ENCODE peak calls at places on chromosomes 13 and 19, in five cellular contexts. Q is activated naive CD8-positive, alpha-beta T cell treated with anti-CD3 and anti-CD28 coated beads, Interleukin-2, amount 10 ng/mL, durations not matched to agents 7 days and 5 days; W is GM04504; K is NCI-H460; N is NCI-H524 treated with DMSO at 0.1 percent for 48 hours. S is an unnamed sample.

GRCh38 chr19:9528757-9529336 is 9.6 kb downstream of the ZNF426 start:
- DNase-seq in Q (no peak), W (no peak), K (no peak), N (no peak), S (no peak)

GRCh38 chr19:13646758-13647157 is 117.6 kb upstream of the MRI1 start:
- DNase-seq in Q (no peak), W (no peak), K (no peak), N (no peak), S (no peak)

GRCh38 chr19:33887891-33888290 is 91.2 kb downstream of the KCTD15 start:
- DNase-seq in Q (no peak), W (no peak), K (no peak), N (no peak), S (no peak)

GRCh38 chr13:51803018-51803417 is 945 bp downstream of the DHRS12 start:
- DNase-seq in Q (peak; percentile 50), W (no peak), K (no peak), N (no peak), S (peak; percentile 38)

GRCh38 chr13:108597943-108598342 is 31.5 kb upstream of the MYO16 start:
- DNase-seq in Q (no peak), W (no peak), K (no peak), N (no peak), S (no peak)

GRCh38 chr19:12485571-12485970 is 955 bp upstream of the ZNF709 start:
- DNase-seq in Q (no peak), W (no peak), K (no peak), N (no peak), S (no peak)

GRCh38 chr13:97855570-97855970 is 97.9 kb upstream of the IPO5 start:
- DNase-seq in Q (no peak), W (peak; percentile 76), K (peak; percentile 57), N (no peak), S (peak; percentile 70)

GRCh38 chr13:27132538-27132937 is 39.1 kb downstream of the USP12 start:
- DNase-seq in Q (no peak), W (no peak), K (no peak), N (no peak), S (no peak)

GRCh38 chr19:1767464-1767933 is 14.2 kb downstream of the ONECUT3 start:
- DNase-seq in Q (peak; percentile 78), W (no peak), K (peak; percentile 16), N (no peak), S (peak; percentile 3)

GRCh38 chr19:55636723-55637122 is 4.1 kb upstream of the ZNF580 start:
- DNase-seq in Q (no peak), W (no peak), K (no peak), N (no peak), S (no peak)

GRCh38 chr13:94959616-94960015 is 247.3 kb upstream of the SOX21 start:
- DNase-seq in Q (no peak), W (no peak), K (no peak), N (no peak), S (peak; percentile 35)

GRCh38 chr13:113096052-113096744 is 9.4 kb upstream of the F7 start:
- DNase-seq in Q (no peak), W (no peak), K (no peak), N (no peak), S (no peak)

GRCh38 chr13:31227063-31227462 is 27.3 kb downstream of the B3GLCT start:
- DNase-seq in Q (no peak), W (no peak), K (no peak), N (no peak), S (no peak)

GRCh38 chr13:30520571-30520970 is 54.8 kb upstream of the HMGB1 start:
- DNase-seq in Q (no peak), W (peak; percentile 30), K (no peak), N (no peak), S (no peak)

GRCh38 chr19:46824887-46825730 is 25.5 kb downstream of the AP2S1 start:
- DNase-seq in Q (no peak), W (no peak), K (no peak), N (no peak), S (peak; percentile 36)

GRCh38 chr13:41742917-41743552 is 217.9 kb downstream of the VWA8 start:
- DNase-seq in Q (no peak), W (no peak), K (no peak), N (no peak), S (no peak)

GRCh38 chr13:49395416-49396277 is 48.2 kb downstream of the CAB39L start:
- DNase-seq in Q (no peak), W (peak; percentile 19), K (no peak), N (no peak), S (no peak)

GRCh38 chr19:2097330-2098327 is 914 bp downstream of the IZUMO4 start:
- DNase-seq in Q (peak; percentile 53), W (no peak), K (no peak), N (no peak), S (no peak)

GRCh38 chr19:16604615-16605014 is 23.4 kb downstream of the MED26 start:
- DNase-seq in Q (no peak), W (no peak), K (no peak), N (no peak), S (no peak)

GRCh38 chr19:18879579-18880373 is 16.2 kb downstream of the CERS1 start:
- DNase-seq in Q (no peak), W (no peak), K (no peak), N (no peak), S (no peak)

GRCh38 chr19:768424-768823 is 17.5 kb downstream of the MISP start:
- DNase-seq in Q (no peak), W (peak; percentile 82), K (no peak), N (no peak), S (no peak)

GRCh38 chr19:7789447-7789846 is 26.4 kb downstream of the CLEC4M start:
- DNase-seq in Q (no peak), W (no peak), K (no peak), N (no peak), S (no peak)

GRCh38 chr13:35704331-35704730 is 227.8 kb upstream of the MAB21L1 start:
- DNase-seq in Q (no peak), W (no peak), K (no peak), N (no peak), S (no peak)

GRCh38 chr13:93260591-93260990 is 34.0 kb downstream of the GPC6 start:
- DNase-seq in Q (no peak), W (no peak), K (no peak), N (no peak), S (no peak)

GRCh38 chr13:79503473-79504017 is 22.6 kb downstream of the NDFIP2 start:
- DNase-seq in Q (no peak), W (no peak), K (no peak), N (no peak), S (no peak)

GRCh38 chr13:99029576-99029975 is 51.7 kb upstream of the DOCK9 start:
- DNase-seq in Q (no peak), W (no peak), K (no peak), N (no peak), S (no peak)

GRCh38 chr19:45446944-45447343 is 20.9 kb upstream of the FOSB start:
- DNase-seq in Q (no peak), W (no peak), K (no peak), N (no peak), S (no peak)

GRCh38 chr13:46844431-46844830 is 47.5 kb upstream of the ESD start:
- DNase-seq in Q (no peak), W (no peak), K (no peak), N (no peak), S (no peak)

GRCh38 chr19:45391346-45391745 is 13.5 kb downstream of the PPP1R13L start:
- DNase-seq in Q (no peak), W (no peak), K (no peak), N (no peak), S (no peak)

S was measured in globus pallidus.